ENCODE peak calls at places on chromosomes 6 and 20, in eight cellular contexts. W, K, L, E, B, O, S and J are unnamed samples.

GRCh38 chr6:116572162-116572561 is 858 bp downstream of the RWDD1 start:
- DNase-seq in W (no peak), K (peak), L (peak), E (peak), B (no peak), O (peak), S (peak), J (no peak)

GRCh38 chr6:169626169-169626833 is 75.5 kb downstream of the WDR27 start:
- DNase-seq in W (no peak), K (no peak), L (no peak), E (no peak), B (no peak), O (no peak), S (no peak), J (no peak)

GRCh38 chr20:44403194-44404112 is 48.0 kb downstream of the HNF4A start:
- DNase-seq in W (no peak), K (no peak), L (no peak), E (no peak), B (no peak), O (no peak), S (no peak), J (no peak)

GRCh38 chr6:30748301-30748769 is 4.0 kb upstream of the IER3 start:
- DNase-seq in W (no peak), K (no peak), L (no peak), E (no peak), B (no peak), O (no peak), S (no peak), J (no peak)

GRCh38 chr20:9028419-9028818 is 40.5 kb upstream of the PLCB4 start:
- DNase-seq in W (no peak), K (no peak), L (peak), E (no peak), B (no peak), O (no peak), S (no peak), J (no peak)

GRCh38 chr6:80641591-80641990 is 535.1 kb downstream of the BCKDHB start:
- DNase-seq in W (no peak), K (peak), L (no peak), E (no peak), B (no peak), O (no peak), S (no peak), J (no peak)

GRCh38 chr6:108760158-108761050 is 87.8 kb upstream of the ARMC2 start:
- DNase-seq in W (no peak), K (peak), L (peak), E (no peak), B (no peak), O (peak), S (no peak), J (no peak)

GRCh38 chr6:122609881-122610689 is at the start of gene PKIB:
- DNase-seq in W (peak), K (peak), L (peak), E (peak), B (no peak), O (peak), S (peak), J (peak)

GRCh38 chr6:167795874-167796667 is 30.6 kb upstream of the AFDN start:
- DNase-seq in W (no peak), K (no peak), L (no peak), E (no peak), B (no peak), O (peak), S (no peak), J (no peak)

GRCh38 chr6:81816387-81816786 is 63.9 kb upstream of the TENT5A start:
- DNase-seq in W (no peak), K (no peak), L (no peak), E (no peak), B (no peak), O (no peak), S (no peak), J (no peak)

GRCh38 chr20:6614836-6615235 is 152.7 kb upstream of the BMP2 start:
- DNase-seq in W (no peak), K (no peak), L (no peak), E (no peak), B (no peak), O (no peak), S (no peak), J (no peak)

GRCh38 chr20:2178328-2179232 is 77.0 kb downstream of the STK35 start:
- DNase-seq in W (no peak), K (peak), L (no peak), E (no peak), B (no peak), O (no peak), S (no peak), J (no peak)

GRCh38 chr6:17032595-17033591 is 69.0 kb upstream of the STMND1 start:
- DNase-seq in W (no peak), K (peak), L (peak), E (no peak), B (no peak), O (peak), S (no peak), J (no peak)